ENCODE peak calls at places on chromosomes 4 and X, in ten cellular contexts. E is GM04504, B is posterior vena cava, D is H54, S is globus pallidus, M is H7, I is RWPE2, W is A549, H is colonic mucosa, L is SK-N-DZ. Z is an unnamed sample.

GRCh38 chr4:120692964-120693363 is 229.6 kb downstream of the PRDM5 start:
- DNase-seq in E (peak), B (no peak), D (no peak), S (no peak), M (no peak), I (no peak), W (peak), H (peak), L (no peak), Z (no peak)

GRCh38 chrX:19544693-19545305 is 29.5 kb upstream of the MAP3K15 start:
- DNase-seq in E (peak), B (no peak), D (peak), S (peak), M (peak), I (no peak), W (peak), H (peak), L (peak), Z (peak)

GRCh38 chr4:61583696-61584095 is 383.6 kb downstream of the ADGRL3 start:
- DNase-seq in E (no peak), B (no peak), D (no peak), S (no peak), M (no peak), I (no peak), W (no peak), H (no peak), L (no peak), Z (no peak)

GRCh38 chr4:138181288-138181687 is 60.9 kb downstream of the SLC7A11 start:
- DNase-seq in E (no peak), B (no peak), D (no peak), S (no peak), M (no peak), I (no peak), W (no peak), H (no peak), L (no peak), Z (no peak)

GRCh38 chr4:77399831-77400230 is 205.8 kb upstream of the CXCL13 start:
- DNase-seq in E (no peak), B (no peak), D (no peak), S (no peak), M (no peak), I (no peak), W (no peak), H (no peak), L (no peak), Z (no peak)

GRCh38 chr4:38757945-38758344 is 24.8 kb downstream of the TLR10 start:
- DNase-seq in E (no peak), B (no peak), D (no peak), S (no peak), M (peak), I (no peak), W (no peak), H (no peak), L (no peak), Z (no peak)

GRCh38 chrX:283115-283845 is 2.1 kb downstream of the PLCXD1 start:
- DNase-seq in E (peak), B (peak), D (peak), S (peak), M (peak), I (peak), W (peak), H (peak), L (peak), Z (no peak)

GRCh38 chr4:71550220-71551190 is 211.7 kb downstream of the SLC4A4 start:
- DNase-seq in E (no peak), B (no peak), D (no peak), S (no peak), M (no peak), I (no peak), W (no peak), H (peak), L (no peak), Z (no peak)

GRCh38 chr4:31995943-31996901 is 1276.1 kb downstream of the PCDH7 start:
- DNase-seq in E (no peak), B (no peak), D (no peak), S (no peak), M (peak), I (no peak), W (no peak), H (no peak), L (no peak), Z (no peak)

GRCh38 chr4:25101836-25102235 is 58.4 kb downstream of the SEPSECS start:
- DNase-seq in E (no peak), B (no peak), D (no peak), S (no peak), M (no peak), I (no peak), W (no peak), H (no peak), L (no peak), Z (no peak)

GRCh38 chr4:146654976-146655761 is 16.5 kb downstream of the POU4F2 start:
- DNase-seq in E (no peak), B (peak), D (no peak), S (no peak), M (peak), I (no peak), W (no peak), H (no peak), L (peak), Z (no peak)

GRCh38 chr4:114615435-114615834 is 16.8 kb downstream of the UGT8 start:
- DNase-seq in E (no peak), B (no peak), D (no peak), S (no peak), M (no peak), I (no peak), W (no peak), H (peak), L (no peak), Z (no peak)

GRCh38 chrX:27599928-27600327 is 9.8 kb downstream of the DCAF8L2 start:
- DNase-seq in E (no peak), B (no peak), D (peak), S (no peak), M (no peak), I (no peak), W (peak), H (no peak), L (no peak), Z (no peak)

GRCh38 chr4:185115827-185116232 is 27.2 kb upstream of the SLC25A4 start:
- DNase-seq in E (peak), B (no peak), D (no peak), S (no peak), M (peak), I (no peak), W (no peak), H (peak), L (peak), Z (no peak)

GRCh38 chrX:135411893-135412292 is 9.9 kb upstream of the SMIM10L2A start:
- DNase-seq in E (no peak), B (no peak), D (no peak), S (no peak), M (no peak), I (no peak), W (no peak), H (no peak), L (no peak), Z (no peak)

GRCh38 chr4:41670530-41670929 is 78.0 kb downstream of the PHOX2B start:
- DNase-seq in E (no peak), B (no peak), D (no peak), S (peak), M (no peak), I (no peak), W (no peak), H (no peak), L (no peak), Z (no peak)

GRCh38 chr4:76723916-76724315 is 174.0 kb downstream of the SOWAHB start:
- DNase-seq in E (peak), B (no peak), D (no peak), S (no peak), M (no peak), I (no peak), W (no peak), H (no peak), L (no peak), Z (no peak)

GRCh38 chrX:110675866-110676265 is 119.8 kb downstream of the CHRDL1 start:
- DNase-seq in E (no peak), B (no peak), D (no peak), S (no peak), M (no peak), I (no peak), W (no peak), H (no peak), L (no peak), Z (peak)

GRCh38 chrX:1599791-1600405 is 8.5 kb downstream of the AKAP17A start:
- DNase-seq in E (no peak), B (peak), D (no peak), S (no peak), M (peak), I (peak), W (no peak), H (no peak), L (no peak), Z (no peak)